ENCODE peak calls at places on chromosomes 1 and 21, in eight cellular contexts. D is BJ, M is NB4, X is cardiac muscle cell, Y is adrenal gland, G is fibroblast of lung, V is heart right ventricle, L is lung. T is an unnamed sample.

GRCh38 chr21:26169611-26170470 is 729 bp downstream of the APP start:
- DNase-seq in D (no peak), M (no peak), X (peak; percentile 70), Y (peak; percentile 74), G (peak; percentile 73), V (peak; percentile 59), L (peak; percentile 58), T (peak; percentile 66)

GRCh38 chr1:8818325-8818775 is 910 bp upstream of the RERE start:
- DNase-seq in D (no peak), M (peak; percentile 53), X (no peak), Y (peak; percentile 80), G (peak; percentile 82), V (peak; percentile 51), L (no peak), T (peak; percentile 80)

GRCh38 chr21:36773111-36773510 is 74.2 kb downstream of the SIM2 start:
- DNase-seq in D (no peak), M (no peak), X (no peak), Y (peak; percentile 93), G (peak; percentile 86), V (peak; percentile 79), L (peak; percentile 68), T (peak; percentile 87)

GRCh38 chr1:117000142-117000541 is 1.4 kb upstream of the CD101 start:
- DNase-seq in D (no peak), M (no peak), X (no peak), Y (no peak), G (no peak), V (no peak), L (no peak), T (no peak)

GRCh38 chr1:63704443-63704842 is 69.4 kb upstream of the ROR1 start:
- DNase-seq in D (no peak), M (no peak), X (no peak), Y (no peak), G (no peak), V (no peak), L (no peak), T (no peak)

GRCh38 chr1:110780600-110781484 is 92.1 kb upstream of the CD53 start:
- DNase-seq in D (no peak), M (peak; percentile 71), X (peak; percentile 81), Y (peak; percentile 55), G (peak; percentile 74), V (peak; percentile 54), L (peak; percentile 78), T (peak; percentile 73)

GRCh38 chr1:230798491-230798890 is 51.3 kb downstream of the CAPN9 start:
- DNase-seq in D (no peak), M (no peak), X (no peak), Y (no peak), G (no peak), V (no peak), L (no peak), T (no peak)

GRCh38 chr1:55140546-55140983 is 74.6 kb downstream of the USP24 start:
- DNase-seq in D (peak; percentile 80), M (peak; percentile 85), X (peak; percentile 82), Y (peak; percentile 89), G (peak; percentile 93), V (peak; percentile 88), L (peak; percentile 80), T (peak; percentile 94)

GRCh38 chr1:107076846-107077245 is 20.4 kb downstream of the PRMT6 start:
- DNase-seq in D (peak; percentile 70), M (peak; percentile 36), X (no peak), Y (no peak), G (peak; percentile 65), V (no peak), L (no peak), T (peak; percentile 47)

GRCh38 chr21:45536301-45537081 is 5.7 kb downstream of the SLC19A1 start:
- DNase-seq in D (no peak), M (no peak), X (no peak), Y (peak; percentile 9), G (no peak), V (no peak), L (no peak), T (no peak)

GRCh38 chr1:2127181-2128145 is 67.1 kb downstream of the FAAP20 start:
- DNase-seq in D (no peak), M (peak; percentile 61), X (no peak), Y (peak; percentile 31), G (no peak), V (no peak), L (no peak), T (no peak)

GRCh38 chr1:243890576-243890975 is 40.5 kb upstream of the AKT3 start:
- DNase-seq in D (peak; percentile 91), M (no peak), X (no peak), Y (no peak), G (peak; percentile 79), V (no peak), L (no peak), T (peak; percentile 94)

GRCh38 chr1:24925082-24925779 is 4.8 kb downstream of the RUNX3 start:
- DNase-seq in D (no peak), M (no peak), X (no peak), Y (no peak), G (no peak), V (no peak), L (no peak), T (no peak)

GRCh38 chr1:220908757-220909156 is 29.5 kb downstream of the HLX start:
- DNase-seq in D (no peak), M (no peak), X (no peak), Y (no peak), G (peak; percentile 59), V (no peak), L (no peak), T (peak; percentile 58)
- TF ChIP-seq CTCF in D (peak; percentile 55), M (peak; percentile 28), X (peak; percentile 64), Y (peak; percentile 22), G (peak; percentile 70), V (peak; percentile 63), L (no peak), T (peak; percentile 74)

GRCh38 chr1:218302155-218302554 is 17.1 kb downstream of the RRP15 start:
- DNase-seq in D (no peak), M (no peak), X (no peak), Y (no peak), G (no peak), V (no peak), L (no peak), T (no peak)

GRCh38 chr1:218297867-218298266 is 12.8 kb downstream of the RRP15 start:
- DNase-seq in D (no peak), M (no peak), X (no peak), Y (no peak), G (no peak), V (no peak), L (no peak), T (peak; percentile 55)

GRCh38 chr1:218301217-218301616 is 16.1 kb downstream of the RRP15 start:
- DNase-seq in D (no peak), M (no peak), X (no peak), Y (no peak), G (no peak), V (no peak), L (no peak), T (no peak)

GRCh38 chr1:218299416-218299815 is 14.3 kb downstream of the RRP15 start:
- DNase-seq in D (peak; percentile 17), M (peak; percentile 36), X (peak; percentile 54), Y (no peak), G (peak; percentile 78), V (no peak), L (no peak), T (peak; percentile 85)

GRCh38 chr1:218298398-218298797 is 13.3 kb downstream of the RRP15 start:
- DNase-seq in D (no peak), M (no peak), X (no peak), Y (no peak), G (no peak), V (no peak), L (no peak), T (no peak)
- H3K4me3 ChIP-seq in D (no peak overlapping the region), M (no peak overlapping the region), X (no peak overlapping the region), Y (no peak overlapping the region), G (no peak overlapping the region), V (no peak overlapping the region), L (no peak overlapping the region), T (no peak overlapping the region)

GRCh38 chr1:73839922-73840321 is 358.1 kb downstream of the LRRIQ3 start:
- DNase-seq in D (no peak), M (peak; percentile 32), X (peak; percentile 41), Y (no peak), G (no peak), V (no peak), L (no peak), T (peak; percentile 10)
- TF ChIP-seq CTCF in D (peak; percentile 18), M (peak; percentile 45), X (peak; percentile 16), Y (no peak), G (peak; percentile 10), V (no peak), L (no peak), T (peak; percentile 10)

GRCh38 chr1:210434224-210434623 is 105.5 kb downstream of the HHAT start:
- DNase-seq in D (no peak), M (no peak), X (no peak), Y (no peak), G (no peak), V (no peak), L (no peak), T (no peak)

GRCh38 chr1:210428696-210429095 is 100.0 kb downstream of the HHAT start:
- DNase-seq in D (no peak), M (no peak), X (no peak), Y (peak; percentile 31), G (no peak), V (no peak), L (no peak), T (no peak)
- H3K4me3 ChIP-seq in D (no peak overlapping the region), M (no peak overlapping the region), X (no peak overlapping the region), Y (no peak overlapping the region), G (no peak overlapping the region), V (no peak overlapping the region), L (no peak overlapping the region), T (no peak overlapping the region)

GRCh38 chr1:29248409-29248808 is 12.1 kb downstream of the PTPRU start:
- DNase-seq in D (no peak), M (no peak), X (no peak), Y (no peak), G (no peak), V (no peak), L (no peak), T (no peak)
- TF ChIP-seq CTCF in D (no peak), M (no peak), X (no peak), Y (no peak), G (no peak), V (no peak), L (no peak), T (no peak)

GRCh38 chr21:33401617-33401967 is 1.6 kb upstream of the IFNGR2 start:
- DNase-seq in D (peak; percentile 85), M (peak; percentile 80), X (no peak), Y (no peak), G (no peak), V (no peak), L (no peak), T (no peak)
- H3K4me3 ChIP-seq in D (no peak overlapping the region), M (peak overlapping the region; percentile 27), X (no peak overlapping the region), Y (no peak overlapping the region), G (no peak overlapping the region), V (no peak overlapping the region), L (no peak overlapping the region), T (no peak overlapping the region)

GRCh38 chr1:154145986-154146385 is 8.9 kb downstream of the NUP210L start:
- DNase-seq in D (no peak), M (no peak), X (no peak), Y (no peak), G (no peak), V (no peak), L (no peak), T (no peak)
- TF ChIP-seq CTCF in D (peak; percentile 35), M (peak; percentile 29), X (peak; percentile 37), Y (peak; percentile 15), G (peak; percentile 10), V (peak; percentile 10), L (no peak), T (peak; percentile 37)

GRCh38 chr1:91827094-91828006 is 58.6 kb downstream of the TGFBR3 start:
- DNase-seq in D (no peak), M (no peak), X (no peak), Y (no peak), G (no peak), V (peak; percentile 71), L (no peak), T (no peak)
- H3K4me3 ChIP-seq in D (no peak overlapping the region), M (no peak overlapping the region), X (no peak overlapping the region), Y (no peak overlapping the region), G (no peak overlapping the region), V (no peak overlapping the region), L (no peak overlapping the region), T (no peak overlapping the region)

T was measured in fibroblast of the aortic adventitia.